ENCODE peak calls at places on chromosome 20, in four cellular contexts. K, P, R and D are unnamed samples.
A peak's percentile ranks its signal among the peaks of the same experiment; 100 is the strongest.

GRCh38 chr20:11921326-11921725 is 3.6 kb downstream of the BTBD3 start:
- DNase-seq in R (no peak), K (no peak), P (no peak), D (no peak)

GRCh38 chr20:62236200-62236599 is 2.1 kb upstream of the OSBPL2 start:
- DNase-seq in R (no peak), P (no peak), K (no peak), D (no peak)

GRCh38 chr20:57439432-57439831 is 48.2 kb downstream of the RBM38 start:
- DNase-seq in K (no peak), R (peak; percentile 90), P (peak; percentile 91), D (peak; percentile 80)

GRCh38 chr20:51385941-51386530 is 156.5 kb downstream of the NFATC2 start:
- DNase-seq in R (no peak), K (peak; percentile 74), P (no peak), D (no peak)

GRCh38 chr20:14632906-14633305 is 295.5 kb upstream of the FLRT3 start:
- DNase-seq in R (no peak), P (no peak), K (peak; percentile 39), D (no peak)

GRCh38 chr20:59811681-59812171 is 121.7 kb downstream of the SYCP2 start:
- DNase-seq in P (peak; percentile 27), K (no peak), R (no peak), D (no peak)

GRCh38 chr20:25099580-25099979 is 17.6 kb upstream of the VSX1 start:
- DNase-seq in P (no peak), K (no peak), R (no peak), D (no peak)

GRCh38 chr20:24676353-24676977 is 207.0 kb downstream of the SYNDIG1 start:
- DNase-seq in K (no peak), R (no peak), P (peak; percentile 40), D (peak; percentile 62)

GRCh38 chr20:60953311-60953710 is 298.8 kb upstream of the CDH4 start:
- DNase-seq in R (no peak), P (no peak), K (no peak), D (no peak)

GRCh38 chr20:50929299-50930138 is 1.7 kb downstream of the ADNP start:
- DNase-seq in K (peak; percentile 99), P (peak; percentile 81), R (peak; percentile 93), D (peak; percentile 94)

GRCh38 chr20:28562510-28562898 is 2695.0 kb upstream of the DEFB115 start:
- DNase-seq in R (no peak), P (no peak), K (peak; percentile 70), D (no peak)

GRCh38 chr20:63293866-63294535 is 1.0 kb downstream of the COL20A1 start:
- DNase-seq in K (peak; percentile 52), P (no peak), R (no peak), D (no peak)

GRCh38 chr20:32762754-32763201 is 593 bp downstream of the DNMT3B start:
- DNase-seq in R (no peak), P (no peak), K (peak; percentile 49), D (no peak)

GRCh38 chr20:17680128-17680835 is 1.8 kb downstream of the RRBP1 start:
- DNase-seq in K (peak; percentile 94), P (peak; percentile 69), R (peak; percentile 81), D (peak; percentile 68)

GRCh38 chr20:49647509-49647908 is 66.2 kb downstream of the B4GALT5 start:
- DNase-seq in R (no peak), P (no peak), K (no peak), D (no peak)

GRCh38 chr20:38599410-38599882 is 2.2 kb upstream of the ARHGAP40 start:
- DNase-seq in R (peak; percentile 88), P (peak; percentile 87), K (peak; percentile 79), D (no peak)

GRCh38 chr20:16215056-16215455 is 358.2 kb downstream of the KIF16B start:
- DNase-seq in P (no peak), R (no peak), K (no peak), D (no peak)

GRCh38 chr20:16533493-16533892 is 39.8 kb downstream of the KIF16B start:
- DNase-seq in K (no peak), R (no peak), P (no peak), D (no peak)

GRCh38 chr20:61705909-61706308 is 359.8 kb downstream of the TAF4 start:
- DNase-seq in P (no peak), R (no peak), K (no peak), D (no peak)

GRCh38 chr20:33689973-33690372 is 3.8 kb upstream of the E2F1 start:
- DNase-seq in K (no peak), P (no peak), R (no peak), D (no peak)

GRCh38 chr20:48002517-48002970 is 217.3 kb upstream of the SULF2 start:
- DNase-seq in P (no peak), K (peak; percentile 33), R (no peak), D (no peak)

GRCh38 chr20:9928955-9929354 is 90.1 kb upstream of the PAK5 start:
- DNase-seq in P (no peak), R (no peak), K (peak; percentile 2), D (no peak)

GRCh38 chr20:62433655-62434054 is 6.3 kb upstream of the RBBP8NL start:
- DNase-seq in R (no peak), P (no peak), K (no peak), D (no peak)

GRCh38 chr20:50003253-50003656 is 20.5 kb downstream of the SNAI1 start:
- DNase-seq in R (no peak), K (no peak), P (no peak), D (no peak)

GRCh38 chr20:63968928-63969760 is 586 bp downstream of the ZNF512B start:
- DNase-seq in P (peak; percentile 74), K (no peak), R (no peak), D (peak; percentile 81)

GRCh38 chr20:38725959-38726848 is 1.9 kb downstream of the SLC32A1 start:
- DNase-seq in K (peak; percentile 97), P (peak; percentile 76), R (no peak), D (peak; percentile 78)

GRCh38 chr20:19252670-19253120 is 40.3 kb downstream of the SLC24A3 start:
- DNase-seq in K (no peak), P (no peak), R (peak; percentile 68), D (no peak)

GRCh38 chr20:39676857-39677351 is 714.8 kb downstream of the DHX35 start:
- DNase-seq in R (no peak), P (no peak), K (no peak), D (no peak)

GRCh38 chr20:51386586-51386985 is 155.9 kb downstream of the NFATC2 start:
- DNase-seq in P (no peak), K (no peak), R (no peak), D (no peak)

GRCh38 chr20:13554706-13555105 is 84.0 kb downstream of the TASP1 start:
- DNase-seq in P (no peak), R (no peak), K (no peak), D (no peak)

GRCh38 chr20:48668451-48668946 is 159.3 kb downstream of the PREX1 start:
- DNase-seq in K (no peak), R (no peak), P (no peak), D (no peak)

GRCh38 chr20:35842361-35842760 is 70.5 kb downstream of the PHF20 start:
- DNase-seq in R (no peak), P (no peak), K (no peak), D (no peak)
- H3K4me3 ChIP-seq in R (no peak overlapping the region), P (no peak overlapping the region), K (no peak overlapping the region), D (no peak overlapping the region)

DNA sequence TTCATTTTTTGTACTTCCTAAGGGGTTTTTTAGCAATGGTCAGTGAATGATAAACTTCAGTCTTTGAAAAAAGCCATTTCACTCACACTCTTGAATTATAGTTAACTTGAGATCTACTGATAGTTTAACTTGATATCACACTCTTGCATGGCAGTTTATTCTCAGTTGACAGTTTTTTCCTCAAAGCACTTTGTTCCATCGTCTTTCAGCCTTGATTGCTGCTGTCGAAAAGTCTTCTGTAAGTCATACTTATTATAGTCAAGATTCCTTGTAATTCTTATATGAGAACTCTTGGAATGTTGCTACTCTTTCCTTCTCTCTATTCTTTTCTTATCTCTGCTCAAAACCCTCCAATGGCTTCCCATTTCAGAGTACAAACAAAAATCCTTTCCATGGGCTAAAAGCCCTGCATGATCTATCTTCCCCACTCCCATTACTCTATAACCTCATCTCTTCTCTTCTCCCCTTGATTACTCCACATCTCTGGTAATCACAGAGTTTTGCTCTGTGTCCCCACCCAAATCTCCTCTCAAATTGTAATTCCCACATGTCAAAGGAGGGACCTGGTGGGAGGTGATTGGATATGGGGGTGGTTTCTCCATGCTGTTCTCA is 31.2 kb downstream of the ZHX3 start:
- DNase-seq in R (no peak), K (no peak), P (no peak), D (no peak)
- H3K27me3 ChIP-seq in R (no peaks in the 10 kb centered on the region), K (no peaks in the 10 kb centered on the region), P (no peaks in the 10 kb centered on the region), D (no peaks in the 10 kb centered on the region)

GRCh38 chr20:31666258-31667042 is 28.7 kb downstream of the COX4I2 start:
- DNase-seq in P (no peak), R (peak; percentile 82), K (peak; percentile 25), D (no peak)
- H3K4me1 ChIP-seq in P (peaks cover 47% of the 10 kb centered on the region), R (peaks cover 92% of the 10 kb centered on the region), K (peaks cover 6% of the 10 kb centered on the region), D (peaks cover 10% of the 10 kb centered on the region)

GRCh38 chr20:6299451-6299850 is 176.6 kb upstream of the FERMT1 start:
- DNase-seq in R (peak; percentile 44), K (peak; percentile 44), P (no peak), D (no peak)
- H3K4me3 ChIP-seq in R (no peak overlapping the region), K (no peak overlapping the region), P (no peak overlapping the region), D (no peak overlapping the region)